ENCODE peak calls at places on chromosomes 2 and 18, in six cellular contexts. One of them, this sample, is unnamed.

GRCh38 chr2:25957743-25958142 is 24.6 kb downstream of the KIF3C start:
- DNase-seq in psoas muscle: no peak
- DNase-seq in tibial artery: no peak
- DNase-seq in mammary epithelial cell: no peak
- DNase-seq in CD8-positive, alpha-beta T cell: no peak
- DNase-seq in body of pancreas: no peak
- DNase-seq in this sample: no peak

GRCh38 chr2:20806286-20806685 is 16.6 kb downstream of the LDAH start:
- DNase-seq in psoas muscle: no peak
- DNase-seq in tibial artery: no peak
- DNase-seq in mammary epithelial cell: no peak
- DNase-seq in CD8-positive, alpha-beta T cell: no peak
- DNase-seq in body of pancreas: no peak
- DNase-seq in this sample: no peak

GRCh38 chr2:78644849-78645248 is 380.7 kb upstream of the REG3G start:
- DNase-seq in psoas muscle: no peak
- DNase-seq in tibial artery: no peak
- DNase-seq in mammary epithelial cell: no peak
- DNase-seq in CD8-positive, alpha-beta T cell: no peak
- DNase-seq in body of pancreas: no peak
- DNase-seq in this sample: no peak

GRCh38 chr2:112811841-112812306 is 24.7 kb downstream of the IL1B start:
- DNase-seq in psoas muscle: no peak
- DNase-seq in tibial artery: no peak
- DNase-seq in mammary epithelial cell: peak
- DNase-seq in CD8-positive, alpha-beta T cell: no peak
- DNase-seq in body of pancreas: peak
- DNase-seq in this sample: no peak

GRCh38 chr2:197558393-197558792 is 42.5 kb downstream of the MOB4 start:
- DNase-seq in psoas muscle: no peak
- DNase-seq in tibial artery: no peak
- DNase-seq in mammary epithelial cell: no peak
- DNase-seq in CD8-positive, alpha-beta T cell: no peak
- DNase-seq in body of pancreas: no peak
- DNase-seq in this sample: no peak

GRCh38 chr2:212299333-212299732 is 239.3 kb downstream of the ERBB4 start:
- DNase-seq in psoas muscle: no peak
- DNase-seq in tibial artery: no peak
- DNase-seq in mammary epithelial cell: no peak
- DNase-seq in CD8-positive, alpha-beta T cell: no peak
- DNase-seq in body of pancreas: no peak
- DNase-seq in this sample: no peak

GRCh38 chr2:152200562-152201465 is 25.3 kb upstream of the STAM2 start:
- DNase-seq in psoas muscle: peak
- DNase-seq in tibial artery: peak
- DNase-seq in mammary epithelial cell: peak
- DNase-seq in CD8-positive, alpha-beta T cell: no peak
- DNase-seq in body of pancreas: peak
- DNase-seq in this sample: peak

GRCh38 chr18:12441475-12442035 is 33.8 kb downstream of the PRELID3A start:
- DNase-seq in psoas muscle: no peak
- DNase-seq in tibial artery: no peak
- DNase-seq in mammary epithelial cell: no peak
- DNase-seq in CD8-positive, alpha-beta T cell: no peak
- DNase-seq in body of pancreas: no peak
- DNase-seq in this sample: no peak

GRCh38 chr2:232525796-232526195 is at the start of gene CHRND:
- DNase-seq in psoas muscle: peak
- DNase-seq in tibial artery: no peak
- DNase-seq in mammary epithelial cell: no peak
- DNase-seq in CD8-positive, alpha-beta T cell: no peak
- DNase-seq in body of pancreas: peak
- DNase-seq in this sample: no peak

GRCh38 chr2:113012436-113013335 is 7.4 kb downstream of the IL36A start:
- DNase-seq in psoas muscle: no peak
- DNase-seq in tibial artery: no peak
- DNase-seq in mammary epithelial cell: peak
- DNase-seq in CD8-positive, alpha-beta T cell: no peak
- DNase-seq in body of pancreas: no peak
- DNase-seq in this sample: peak

GRCh38 chr2:101745711-101746694 is 48.5 kb downstream of the MAP4K4 start:
- DNase-seq in psoas muscle: no peak
- DNase-seq in tibial artery: no peak
- DNase-seq in mammary epithelial cell: peak
- DNase-seq in CD8-positive, alpha-beta T cell: no peak
- DNase-seq in body of pancreas: no peak
- DNase-seq in this sample: no peak

GRCh38 chr2:159713691-159714585 is 1.6 kb downstream of the MARCHF7 start:
- DNase-seq in psoas muscle: no peak
- DNase-seq in tibial artery: no peak
- DNase-seq in mammary epithelial cell: peak
- DNase-seq in CD8-positive, alpha-beta T cell: no peak
- DNase-seq in body of pancreas: no peak
- DNase-seq in this sample: peak

GRCh38 chr18:59719533-59720325 is 22.5 kb upstream of the CCBE1 start:
- DNase-seq in psoas muscle: no peak
- DNase-seq in tibial artery: no peak
- DNase-seq in mammary epithelial cell: no peak
- DNase-seq in CD8-positive, alpha-beta T cell: no peak
- DNase-seq in body of pancreas: peak
- DNase-seq in this sample: no peak

GRCh38 chr2:34419856-34420255 is 820.8 kb upstream of the FAM98A start:
- DNase-seq in psoas muscle: no peak
- DNase-seq in tibial artery: no peak
- DNase-seq in mammary epithelial cell: no peak
- DNase-seq in CD8-positive, alpha-beta T cell: no peak
- DNase-seq in body of pancreas: no peak
- DNase-seq in this sample: no peak

GRCh38 chr2:69143726-69144360 is 130.9 kb downstream of the ANTXR1 start:
- DNase-seq in psoas muscle: peak
- DNase-seq in tibial artery: no peak
- DNase-seq in mammary epithelial cell: no peak
- DNase-seq in CD8-positive, alpha-beta T cell: no peak
- DNase-seq in body of pancreas: no peak
- DNase-seq in this sample: no peak

GRCh38 chr2:190791347-190791982 is 89.2 kb upstream of the GLS start:
- DNase-seq in psoas muscle: peak
- DNase-seq in tibial artery: peak
- DNase-seq in mammary epithelial cell: peak
- DNase-seq in CD8-positive, alpha-beta T cell: no peak
- DNase-seq in body of pancreas: peak
- DNase-seq in this sample: peak

GRCh38 chr2:41194235-41194634 is 742.3 kb upstream of the SLC8A1 start:
- DNase-seq in psoas muscle: no peak
- DNase-seq in tibial artery: no peak
- DNase-seq in mammary epithelial cell: no peak
- DNase-seq in CD8-positive, alpha-beta T cell: no peak
- DNase-seq in body of pancreas: peak
- DNase-seq in this sample: peak

GRCh38 chr2:181440919-181441318 is 16.3 kb upstream of the ITGA4 start:
- DNase-seq in psoas muscle: no peak
- DNase-seq in tibial artery: no peak
- DNase-seq in mammary epithelial cell: no peak
- DNase-seq in CD8-positive, alpha-beta T cell: no peak
- DNase-seq in body of pancreas: no peak
- DNase-seq in this sample: no peak

GRCh38 chr18:64330161-64330560 is 181.3 kb upstream of the LINC00305 start:
- DNase-seq in psoas muscle: no peak
- DNase-seq in tibial artery: no peak
- DNase-seq in mammary epithelial cell: no peak
- DNase-seq in CD8-positive, alpha-beta T cell: no peak
- DNase-seq in body of pancreas: no peak
- DNase-seq in this sample: no peak

GRCh38 chr2:119921825-119922224 is 91.1 kb upstream of the EPB41L5 start:
- DNase-seq in psoas muscle: no peak
- DNase-seq in tibial artery: no peak
- DNase-seq in mammary epithelial cell: no peak
- DNase-seq in CD8-positive, alpha-beta T cell: no peak
- DNase-seq in body of pancreas: no peak
- DNase-seq in this sample: no peak

GRCh38 chr2:17940105-17940630 is 61.7 kb downstream of the KCNS3 start:
- DNase-seq in psoas muscle: no peak
- DNase-seq in tibial artery: no peak
- DNase-seq in mammary epithelial cell: no peak
- DNase-seq in CD8-positive, alpha-beta T cell: no peak
- DNase-seq in body of pancreas: no peak
- DNase-seq in this sample: no peak

GRCh38 chr18:50616484-50617048 is 56.7 kb downstream of the MAPK4 start:
- DNase-seq in psoas muscle: no peak
- DNase-seq in tibial artery: no peak
- DNase-seq in mammary epithelial cell: no peak
- DNase-seq in CD8-positive, alpha-beta T cell: no peak
- DNase-seq in body of pancreas: no peak
- DNase-seq in this sample: no peak

GRCh38 chr2:24915796-24916195 is 4.2 kb downstream of the ADCY3 start:
- DNase-seq in psoas muscle: no peak
- DNase-seq in tibial artery: no peak
- DNase-seq in mammary epithelial cell: no peak
- DNase-seq in CD8-positive, alpha-beta T cell: no peak
- DNase-seq in body of pancreas: peak
- DNase-seq in this sample: no peak

GRCh38 chr2:24918326-24919099 is 1.5 kb downstream of the ADCY3 start:
- DNase-seq in psoas muscle: no peak
- DNase-seq in tibial artery: no peak
- DNase-seq in mammary epithelial cell: no peak
- DNase-seq in CD8-positive, alpha-beta T cell: no peak
- DNase-seq in body of pancreas: no peak
- DNase-seq in this sample: no peak

GRCh38 chr2:24919100-24919976 is 699 bp downstream of the ADCY3 start:
- DNase-seq in psoas muscle: peak
- DNase-seq in tibial artery: no peak
- DNase-seq in mammary epithelial cell: peak
- DNase-seq in CD8-positive, alpha-beta T cell: peak
- DNase-seq in body of pancreas: no peak
- DNase-seq in this sample: no peak

GRCh38 chr2:24917086-24917485 is 3.0 kb downstream of the ADCY3 start:
- DNase-seq in psoas muscle: no peak
- DNase-seq in tibial artery: no peak
- DNase-seq in mammary epithelial cell: no peak
- DNase-seq in CD8-positive, alpha-beta T cell: no peak
- DNase-seq in body of pancreas: no peak
- DNase-seq in this sample: no peak

GRCh38 chr2:24917731-24918325 is 2.2 kb downstream of the ADCY3 start:
- DNase-seq in psoas muscle: no peak
- DNase-seq in tibial artery: no peak
- DNase-seq in mammary epithelial cell: no peak
- DNase-seq in CD8-positive, alpha-beta T cell: no peak
- DNase-seq in body of pancreas: no peak
- DNase-seq in this sample: no peak
- H3K4me3 ChIP-seq in psoas muscle: peak
- H3K4me3 ChIP-seq in tibial artery: peak
- H3K4me3 ChIP-seq in mammary epithelial cell: no peak
- H3K4me3 ChIP-seq in CD8-positive, alpha-beta T cell: no peak
- H3K4me3 ChIP-seq in body of pancreas: no peak
- H3K4me3 ChIP-seq in this sample: no peak

GRCh38 chr2:96916156-96917007 is 46.5 kb upstream of the SEMA4C start:
- DNase-seq in psoas muscle: no peak
- DNase-seq in tibial artery: no peak
- DNase-seq in mammary epithelial cell: no peak
- DNase-seq in CD8-positive, alpha-beta T cell: no peak
- DNase-seq in body of pancreas: no peak
- DNase-seq in this sample: no peak
- TF ChIP-seq CTCF in psoas muscle: no peak
- TF ChIP-seq CTCF in tibial artery: peak
- TF ChIP-seq CTCF in mammary epithelial cell: peak
- TF ChIP-seq CTCF in CD8-positive, alpha-beta T cell: no peak
- TF ChIP-seq CTCF in body of pancreas: no peak
- TF ChIP-seq CTCF in this sample: no peak

DNA sequence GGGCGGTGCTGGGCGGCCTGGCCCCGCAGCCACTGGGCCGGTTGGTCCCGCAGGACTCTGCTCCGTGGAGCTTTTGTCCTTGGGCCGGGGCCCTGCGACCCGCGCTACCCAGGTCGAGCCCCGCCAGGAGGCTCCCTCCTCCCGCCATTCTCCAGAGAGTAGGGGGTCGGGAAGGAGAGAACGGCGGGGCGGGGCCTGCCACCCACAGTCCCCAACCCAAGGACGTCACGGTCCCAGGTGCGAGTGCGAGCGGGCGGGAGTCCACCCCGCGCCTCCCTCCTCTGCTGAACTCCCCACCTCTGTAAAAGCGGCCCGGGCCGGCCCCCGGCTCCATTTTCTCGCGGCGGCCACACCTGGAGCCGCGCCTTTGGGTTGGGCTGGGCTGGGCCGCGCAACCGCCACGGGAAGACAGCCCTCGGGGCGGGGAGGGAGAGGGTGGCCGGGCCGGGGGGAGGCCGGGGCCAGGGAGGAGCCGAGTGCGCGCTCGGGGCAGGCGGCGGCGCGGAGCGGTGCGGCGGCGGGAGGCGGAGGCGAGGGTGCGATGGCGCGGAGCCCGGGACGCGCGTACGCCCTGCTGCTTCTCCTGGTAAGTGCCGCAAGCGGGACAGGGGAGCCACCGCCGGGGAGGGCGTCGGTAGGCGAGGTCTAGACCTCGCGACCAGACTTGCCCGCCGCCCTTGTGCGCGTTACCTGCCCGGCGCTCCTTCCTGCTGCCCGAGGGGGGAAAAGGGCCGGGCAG is at the start of gene DSG2:
- DNase-seq in psoas muscle: peak
- DNase-seq in tibial artery: no peak
- DNase-seq in mammary epithelial cell: peak
- DNase-seq in CD8-positive, alpha-beta T cell: no peak
- DNase-seq in body of pancreas: peak
- DNase-seq in this sample: no peak
- H3K4me3 ChIP-seq in psoas muscle: peak
- H3K4me3 ChIP-seq in tibial artery: peak
- H3K4me3 ChIP-seq in mammary epithelial cell: peak
- H3K4me3 ChIP-seq in CD8-positive, alpha-beta T cell: peak
- H3K4me3 ChIP-seq in body of pancreas: peak
- H3K4me3 ChIP-seq in this sample: peak

DNA sequence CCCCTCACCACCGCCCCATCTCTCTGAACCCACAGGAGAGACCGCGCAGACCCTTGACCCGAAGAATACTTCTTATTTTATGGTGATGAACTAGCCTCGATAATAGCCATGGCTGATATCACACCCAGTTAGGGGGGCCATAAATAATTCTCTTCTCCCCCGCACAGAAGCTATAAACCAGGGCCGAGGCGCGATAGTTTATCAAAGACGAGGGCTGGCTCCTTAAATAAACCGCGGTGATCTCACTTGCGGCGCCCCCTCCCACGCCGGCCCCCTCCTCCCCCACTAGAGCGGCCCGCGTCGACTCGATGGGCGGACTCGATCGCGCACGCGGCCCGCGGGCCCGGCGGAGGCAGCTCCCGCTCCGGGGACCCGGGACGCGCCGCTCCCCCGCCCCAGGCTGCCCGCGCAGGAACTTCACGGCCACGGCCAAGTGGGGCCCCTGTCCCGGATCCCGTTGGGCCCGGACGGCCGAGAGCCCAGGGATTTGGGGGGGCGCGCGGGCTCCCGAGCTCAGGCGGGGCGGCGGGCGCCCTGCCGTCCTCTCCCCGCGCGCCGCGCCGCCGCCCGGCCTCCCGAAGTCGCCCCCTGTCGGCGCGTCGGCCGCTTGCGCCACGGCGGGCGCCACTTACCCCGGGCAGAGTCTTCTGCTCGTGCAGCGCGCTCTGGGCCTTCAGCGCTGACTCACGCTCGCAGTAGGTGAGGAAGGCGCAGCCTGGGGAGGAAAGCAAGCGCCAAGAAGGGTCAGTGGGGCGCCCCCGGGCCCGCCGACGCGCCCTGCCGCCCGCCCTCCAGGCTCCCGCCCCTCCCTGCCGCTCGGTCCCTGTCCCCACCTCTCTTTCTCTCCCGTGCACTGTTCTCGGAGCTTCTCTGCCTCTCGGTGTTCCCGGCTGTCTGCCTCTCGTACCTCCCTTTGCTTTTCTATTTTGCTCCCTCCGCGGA is 80.4 kb downstream of the CELF4 start:
- DNase-seq in psoas muscle: peak
- DNase-seq in tibial artery: no peak
- DNase-seq in mammary epithelial cell: peak
- DNase-seq in CD8-positive, alpha-beta T cell: no peak
- DNase-seq in body of pancreas: peak
- DNase-seq in this sample: no peak
- TF ChIP-seq CTCF in psoas muscle: peak
- TF ChIP-seq CTCF in tibial artery: no peak
- TF ChIP-seq CTCF in mammary epithelial cell: no peak
- TF ChIP-seq CTCF in CD8-positive, alpha-beta T cell: no peak
- TF ChIP-seq CTCF in body of pancreas: no peak
- TF ChIP-seq CTCF in this sample: peak